ENCODE peak calls at places on chromosomes 7 and 10, in five cellular contexts. One of them, this sample, is unnamed.

GRCh38 chr10:102773986-102774385 is 30.2 kb downstream of the WBP1L start:
- DNase-seq in heart left ventricle: peak; percentile 64
- DNase-seq in ovary: peak; percentile 35
- DNase-seq in fibroblast of lung: peak; percentile 50
- DNase-seq in mammary epithelial cell: no peak
- DNase-seq in this sample: no peak

GRCh38 chr7:26367219-26367711 is 75.6 kb downstream of the SNX10 start:
- DNase-seq in mammary epithelial cell: no peak
- DNase-seq in heart left ventricle: no peak
- DNase-seq in fibroblast of lung: no peak
- DNase-seq in ovary: no peak
- DNase-seq in this sample: no peak

GRCh38 chr10:62278461-62278910 is 9.8 kb upstream of the RTKN2 start:
- DNase-seq in fibroblast of lung: peak; percentile 82
- DNase-seq in mammary epithelial cell: no peak
- DNase-seq in heart left ventricle: no peak
- DNase-seq in ovary: no peak
- DNase-seq in this sample: no peak

GRCh38 chr10:126090911-126091728 is 194.8 kb downstream of the FANK1 start:
- DNase-seq in heart left ventricle: no peak
- DNase-seq in ovary: no peak
- DNase-seq in fibroblast of lung: peak; percentile 98
- DNase-seq in mammary epithelial cell: peak; percentile 93
- DNase-seq in this sample: peak; percentile 51

GRCh38 chr7:94179466-94179865 is 175.3 kb upstream of the BET1 start:
- DNase-seq in mammary epithelial cell: no peak
- DNase-seq in fibroblast of lung: peak; percentile 56
- DNase-seq in ovary: no peak
- DNase-seq in heart left ventricle: no peak
- DNase-seq in this sample: no peak

GRCh38 chr10:110273474-110273873 is 31.2 kb downstream of the SMNDC1 start:
- DNase-seq in mammary epithelial cell: peak; percentile 81
- DNase-seq in heart left ventricle: peak; percentile 59
- DNase-seq in ovary: peak; percentile 44
- DNase-seq in fibroblast of lung: peak; percentile 73
- DNase-seq in this sample: peak; percentile 81

GRCh38 chr7:36037121-36037662 is 115.9 kb upstream of the EEPD1 start:
- DNase-seq in mammary epithelial cell: peak; percentile 94
- DNase-seq in heart left ventricle: peak; percentile 69
- DNase-seq in ovary: no peak
- DNase-seq in fibroblast of lung: peak; percentile 94
- DNase-seq in this sample: peak; percentile 74

GRCh38 chr10:112389147-112389822 is 15.4 kb downstream of the ACSL5 start:
- DNase-seq in heart left ventricle: peak; percentile 44
- DNase-seq in mammary epithelial cell: peak; percentile 62
- DNase-seq in ovary: no peak
- DNase-seq in fibroblast of lung: peak; percentile 49
- DNase-seq in this sample: no peak

GRCh38 chr10:13349776-13350274 is 1.7 kb upstream of the SEPHS1 start:
- DNase-seq in heart left ventricle: peak; percentile 33
- DNase-seq in mammary epithelial cell: peak; percentile 41
- DNase-seq in fibroblast of lung: peak; percentile 67
- DNase-seq in ovary: peak; percentile 53
- DNase-seq in this sample: peak; percentile 51

GRCh38 chr7:142319970-142320369 is 62.1 kb upstream of the PRSS58 start:
- DNase-seq in heart left ventricle: no peak
- DNase-seq in ovary: no peak
- DNase-seq in fibroblast of lung: no peak
- DNase-seq in mammary epithelial cell: no peak
- DNase-seq in this sample: no peak

GRCh38 chr7:121505540-121506182 is 109.6 kb upstream of the FAM3C start:
- DNase-seq in mammary epithelial cell: no peak
- DNase-seq in heart left ventricle: no peak
- DNase-seq in ovary: no peak
- DNase-seq in fibroblast of lung: no peak
- DNase-seq in this sample: no peak

GRCh38 chr7:26156454-26157365 is 4.7 kb downstream of the NFE2L3 start:
- DNase-seq in heart left ventricle: no peak
- DNase-seq in mammary epithelial cell: peak; percentile 96
- DNase-seq in ovary: no peak
- DNase-seq in fibroblast of lung: peak; percentile 97
- DNase-seq in this sample: no peak

GRCh38 chr10:48366261-48366660 is 59.8 kb downstream of the MAPK8 start:
- DNase-seq in heart left ventricle: no peak
- DNase-seq in mammary epithelial cell: peak; percentile 10
- DNase-seq in ovary: no peak
- DNase-seq in fibroblast of lung: no peak
- DNase-seq in this sample: no peak

GRCh38 chr7:36512607-36513006 is 122.9 kb downstream of the ANLN start:
- DNase-seq in heart left ventricle: no peak
- DNase-seq in ovary: no peak
- DNase-seq in fibroblast of lung: no peak
- DNase-seq in mammary epithelial cell: no peak
- DNase-seq in this sample: no peak

GRCh38 chr7:98165827-98166667 is 45.2 kb upstream of the BHLHA15 start:
- DNase-seq in heart left ventricle: peak; percentile 45
- DNase-seq in fibroblast of lung: peak; percentile 11
- DNase-seq in mammary epithelial cell: peak; percentile 8
- DNase-seq in ovary: peak; percentile 53
- DNase-seq in this sample: no peak

GRCh38 chr7:27154901-27155815 is 1.3 kb downstream of the HOXA7 start:
- DNase-seq in ovary: peak; percentile 30
- DNase-seq in mammary epithelial cell: peak; percentile 84
- DNase-seq in heart left ventricle: no peak
- DNase-seq in fibroblast of lung: no peak
- DNase-seq in this sample: peak; percentile 45

GRCh38 chr7:73602721-73603651 is 21.3 kb downstream of the MLXIPL start:
- DNase-seq in fibroblast of lung: no peak
- DNase-seq in ovary: no peak
- DNase-seq in heart left ventricle: no peak
- DNase-seq in mammary epithelial cell: peak; percentile 46
- DNase-seq in this sample: no peak

GRCh38 chr10:32225976-32226375 is 121.0 kb downstream of the EPC1 start:
- DNase-seq in heart left ventricle: no peak
- DNase-seq in fibroblast of lung: no peak
- DNase-seq in mammary epithelial cell: no peak
- DNase-seq in ovary: no peak
- DNase-seq in this sample: no peak

GRCh38 chr10:45640941-45641340 is 31.6 kb downstream of the ZFAND4 start:
- DNase-seq in heart left ventricle: no peak
- DNase-seq in fibroblast of lung: no peak
- DNase-seq in ovary: no peak
- DNase-seq in mammary epithelial cell: no peak
- DNase-seq in this sample: no peak

GRCh38 chr10:6141296-6142151 is 52.7 kb downstream of the RBM17 start:
- DNase-seq in heart left ventricle: no peak
- DNase-seq in ovary: no peak
- DNase-seq in fibroblast of lung: peak; percentile 90
- DNase-seq in mammary epithelial cell: peak; percentile 67
- DNase-seq in this sample: no peak

GRCh38 chr7:25482631-25483030 is 254.3 kb upstream of the NPVF start:
- DNase-seq in heart left ventricle: no peak
- DNase-seq in fibroblast of lung: no peak
- DNase-seq in mammary epithelial cell: no peak
- DNase-seq in ovary: no peak
- DNase-seq in this sample: no peak

GRCh38 chr7:5822742-5823503 is 41.5 kb upstream of the RNF216 start:
- DNase-seq in fibroblast of lung: peak; percentile 90
- DNase-seq in heart left ventricle: peak; percentile 95
- DNase-seq in ovary: peak; percentile 91
- DNase-seq in mammary epithelial cell: peak; percentile 90
- DNase-seq in this sample: peak; percentile 94

GRCh38 chr10:60384006-60384405 is 5.7 kb downstream of the ANK3 start:
- DNase-seq in ovary: no peak
- DNase-seq in mammary epithelial cell: no peak
- DNase-seq in fibroblast of lung: peak; percentile 23
- DNase-seq in heart left ventricle: no peak
- DNase-seq in this sample: no peak

GRCh38 chr7:47103498-47104205 is 478.3 kb downstream of the TNS3 start:
- DNase-seq in heart left ventricle: no peak
- DNase-seq in mammary epithelial cell: no peak
- DNase-seq in fibroblast of lung: no peak
- DNase-seq in ovary: no peak
- DNase-seq in this sample: no peak

GRCh38 chr7:20299647-20300312 is 30.9 kb upstream of the ITGB8 start:
- DNase-seq in mammary epithelial cell: peak; percentile 5
- DNase-seq in heart left ventricle: no peak
- DNase-seq in fibroblast of lung: peak; percentile 51
- DNase-seq in ovary: no peak
- DNase-seq in this sample: no peak

GRCh38 chr10:32263300-32263699 is 83.7 kb downstream of the EPC1 start:
- DNase-seq in heart left ventricle: no peak
- DNase-seq in fibroblast of lung: peak; percentile 23
- DNase-seq in ovary: no peak
- DNase-seq in mammary epithelial cell: no peak
- DNase-seq in this sample: no peak

GRCh38 chr10:55410415-55410885 is 609.4 kb upstream of the PCDH15 start:
- DNase-seq in fibroblast of lung: peak; percentile 8
- DNase-seq in heart left ventricle: peak; percentile 65
- DNase-seq in mammary epithelial cell: no peak
- DNase-seq in ovary: no peak
- DNase-seq in this sample: no peak

GRCh38 chr10:130971123-130971435 is 340.4 kb downstream of the TCERG1L start:
- DNase-seq in mammary epithelial cell: no peak
- DNase-seq in ovary: no peak
- DNase-seq in fibroblast of lung: no peak
- DNase-seq in heart left ventricle: no peak
- DNase-seq in this sample: no peak

GRCh38 chr7:70571403-70571911 is 560.5 kb upstream of the GALNT17 start:
- DNase-seq in ovary: no peak
- DNase-seq in fibroblast of lung: peak; percentile 84
- DNase-seq in heart left ventricle: no peak
- DNase-seq in mammary epithelial cell: peak; percentile 70
- DNase-seq in this sample: no peak

GRCh38 chr10:112663181-112663879 is 216.3 kb downstream of the VTI1A start:
- DNase-seq in fibroblast of lung: peak; percentile 79
- DNase-seq in mammary epithelial cell: peak; percentile 78
- DNase-seq in ovary: no peak
- DNase-seq in heart left ventricle: no peak
- DNase-seq in this sample: no peak

GRCh38 chr10:23715363-23715762 is 276.5 kb downstream of the OTUD1 start:
- DNase-seq in fibroblast of lung: no peak
- DNase-seq in mammary epithelial cell: no peak
- DNase-seq in heart left ventricle: no peak
- DNase-seq in ovary: no peak
- DNase-seq in this sample: no peak

GRCh38 chr10:35194906-35195305 is 68.3 kb downstream of the CREM start:
- DNase-seq in mammary epithelial cell: peak; percentile 14
- DNase-seq in heart left ventricle: no peak
- DNase-seq in ovary: no peak
- DNase-seq in fibroblast of lung: peak; percentile 73
- DNase-seq in this sample: no peak

GRCh38 chr7:139930286-139930965 is 101.4 kb downstream of the TBXAS1 start:
- DNase-seq in fibroblast of lung: no peak
- DNase-seq in mammary epithelial cell: no peak
- DNase-seq in ovary: no peak
- DNase-seq in heart left ventricle: no peak
- DNase-seq in this sample: no peak

GRCh38 chr7:4814463-4814862 is 39.0 kb downstream of the AP5Z1 start:
- DNase-seq in fibroblast of lung: no peak
- DNase-seq in heart left ventricle: no peak
- DNase-seq in ovary: no peak
- DNase-seq in mammary epithelial cell: no peak
- DNase-seq in this sample: no peak

GRCh38 chr10:105017116-105017515 is 376.0 kb downstream of the SORCS3 start:
- DNase-seq in mammary epithelial cell: peak; percentile 83
- DNase-seq in heart left ventricle: no peak
- DNase-seq in ovary: no peak
- DNase-seq in fibroblast of lung: peak; percentile 83
- DNase-seq in this sample: no peak

GRCh38 chr10:73780301-73780700 is 1.5 kb upstream of the CHCHD1 start:
- DNase-seq in ovary: no peak
- DNase-seq in mammary epithelial cell: no peak
- DNase-seq in fibroblast of lung: no peak
- DNase-seq in heart left ventricle: no peak
- DNase-seq in this sample: no peak

GRCh38 chr10:73782749-73783085 is 869 bp downstream of the CHCHD1 start:
- DNase-seq in mammary epithelial cell: no peak
- DNase-seq in ovary: no peak
- DNase-seq in heart left ventricle: no peak
- DNase-seq in fibroblast of lung: no peak
- DNase-seq in this sample: no peak

GRCh38 chr10:73780966-73781365 is 882 bp upstream of the CHCHD1 start:
- DNase-seq in heart left ventricle: no peak
- DNase-seq in fibroblast of lung: no peak
- DNase-seq in ovary: no peak
- DNase-seq in mammary epithelial cell: no peak
- DNase-seq in this sample: no peak

GRCh38 chr10:73781548-73781878 is 335 bp upstream of the CHCHD1 start:
- DNase-seq in mammary epithelial cell: no peak
- DNase-seq in fibroblast of lung: no peak
- DNase-seq in ovary: no peak
- DNase-seq in heart left ventricle: no peak
- DNase-seq in this sample: no peak

GRCh38 chr10:73781879-73782748 is at the start of gene CHCHD1:
- DNase-seq in fibroblast of lung: peak; percentile 85
- DNase-seq in heart left ventricle: peak; percentile 94
- DNase-seq in ovary: peak; percentile 95
- DNase-seq in mammary epithelial cell: peak; percentile 83
- DNase-seq in this sample: peak; percentile 92
- H3K4me1 ChIP-seq in fibroblast of lung: peaks cover 6% of the 10 kb centered on the region
- H3K4me1 ChIP-seq in heart left ventricle: peaks cover 35% of the 10 kb centered on the region
- H3K4me1 ChIP-seq in ovary: peaks cover 11% of the 10 kb centered on the region
- H3K4me1 ChIP-seq in mammary epithelial cell: peaks cover 20% of the 10 kb centered on the region
- H3K4me1 ChIP-seq in this sample: no peaks in the 10 kb centered on the region

GRCh38 chr10:98012654-98013053 is 17.8 kb downstream of the CRTAC1 start:
- DNase-seq in heart left ventricle: no peak
- DNase-seq in ovary: no peak
- DNase-seq in fibroblast of lung: no peak
- DNase-seq in mammary epithelial cell: no peak
- DNase-seq in this sample: no peak
- H3K4me1 ChIP-seq in heart left ventricle: no peaks in the 10 kb centered on the region
- H3K4me1 ChIP-seq in ovary: no peaks in the 10 kb centered on the region
- H3K4me1 ChIP-seq in fibroblast of lung: no peaks in the 10 kb centered on the region
- H3K4me1 ChIP-seq in mammary epithelial cell: no peaks in the 10 kb centered on the region
- H3K4me1 ChIP-seq in this sample: no peaks in the 10 kb centered on the region

GRCh38 chr10:11208243-11208642 is 190.6 kb downstream of the CELF2 start:
- DNase-seq in mammary epithelial cell: no peak
- DNase-seq in heart left ventricle: no peak
- DNase-seq in fibroblast of lung: no peak
- DNase-seq in ovary: no peak
- DNase-seq in this sample: no peak
- H3K4me1 ChIP-seq in mammary epithelial cell: no peaks in the 10 kb centered on the region
- H3K4me1 ChIP-seq in heart left ventricle: peaks cover 47% of the 10 kb centered on the region
- H3K4me1 ChIP-seq in fibroblast of lung: no peaks in the 10 kb centered on the region
- H3K4me1 ChIP-seq in ovary: peaks cover 2% of the 10 kb centered on the region
- H3K4me1 ChIP-seq in this sample: no peaks in the 10 kb centered on the region

GRCh38 chr7:150368098-150368883 is at the start of gene REPIN1:
- DNase-seq in heart left ventricle: peak; percentile 95
- DNase-seq in ovary: peak; percentile 92
- DNase-seq in fibroblast of lung: peak; percentile 81
- DNase-seq in mammary epithelial cell: no peak
- DNase-seq in this sample: peak; percentile 90
- H3K4me1 ChIP-seq in heart left ventricle: peaks cover 30% of the 10 kb centered on the region
- H3K4me1 ChIP-seq in ovary: peaks cover 6% of the 10 kb centered on the region
- H3K4me1 ChIP-seq in fibroblast of lung: peaks cover 10% of the 10 kb centered on the region
- H3K4me1 ChIP-seq in mammary epithelial cell: peaks cover 10% of the 10 kb centered on the region
- H3K4me1 ChIP-seq in this sample: no peaks in the 10 kb centered on the region